ENCODE peak calls at places on chromosomes 13 and 19, in four cellular contexts. One of them, this sample, is unnamed.
A peak's percentile ranks its signal among the peaks of the same experiment; 100 is the strongest.

GRCh38 chr13:94608586-94608985 is 6.9 kb downstream of the GPR180 start:
- DNase-seq in GM12878: no peak
- DNase-seq in HepG2: no peak
- DNase-seq in K562: no peak
- DNase-seq in this sample: no peak

GRCh38 chr13:85508683-85509329 is 290.4 kb downstream of the SLITRK6 start:
- DNase-seq in HepG2: no peak
- DNase-seq in K562: no peak
- DNase-seq in GM12878: no peak
- DNase-seq in this sample: peak; percentile 34

GRCh38 chr13:69556540-69557196 is 551.0 kb upstream of the ATXN8OS start:
- DNase-seq in HepG2: no peak
- DNase-seq in K562: no peak
- DNase-seq in GM12878: no peak
- DNase-seq in this sample: no peak

GRCh38 chr13:41610426-41610825 is 153.1 kb downstream of the RGCC start:
- DNase-seq in K562: no peak
- DNase-seq in HepG2: peak; percentile 66
- DNase-seq in GM12878: no peak
- DNase-seq in this sample: no peak

GRCh38 chr13:48233886-48234488 is 981 bp downstream of the ITM2B start:
- DNase-seq in K562: no peak
- DNase-seq in GM12878: peak; percentile 30
- DNase-seq in HepG2: no peak
- DNase-seq in this sample: no peak

GRCh38 chr19:51478381-51479285 is at the start of gene CEACAM18:
- DNase-seq in GM12878: no peak
- DNase-seq in HepG2: no peak
- DNase-seq in K562: peak; percentile 32
- DNase-seq in this sample: no peak

GRCh38 chr13:33871207-33872004 is 53.5 kb downstream of the RFC3 start:
- DNase-seq in HepG2: peak; percentile 54
- DNase-seq in GM12878: no peak
- DNase-seq in K562: no peak
- DNase-seq in this sample: no peak

GRCh38 chr13:18944501-18945068 is 237.0 kb downstream of the TUBA3C start:
- DNase-seq in HepG2: no peak
- DNase-seq in GM12878: no peak
- DNase-seq in K562: no peak
- DNase-seq in this sample: no peak

GRCh38 chr13:34155931-34156607 is 338.1 kb downstream of the RFC3 start:
- DNase-seq in GM12878: no peak
- DNase-seq in HepG2: no peak
- DNase-seq in K562: no peak
- DNase-seq in this sample: no peak

GRCh38 chr19:52189745-52190678 is at the start of gene PPP2R1A:
- DNase-seq in K562: peak; percentile 100
- DNase-seq in HepG2: peak; percentile 100
- DNase-seq in GM12878: peak; percentile 100
- DNase-seq in this sample: peak; percentile 98

GRCh38 chr19:53333071-53333465 is 481 bp upstream of the ZNF845 start:
- DNase-seq in HepG2: no peak
- DNase-seq in GM12878: no peak
- DNase-seq in K562: no peak
- DNase-seq in this sample: peak; percentile 65

GRCh38 chr19:9584073-9584833 is at the start of gene ZNF121:
- DNase-seq in HepG2: peak; percentile 77
- DNase-seq in GM12878: peak; percentile 61
- DNase-seq in K562: peak; percentile 85
- DNase-seq in this sample: peak; percentile 86

GRCh38 chr13:49082653-49083536 is 107.2 kb downstream of the FNDC3A start:
- DNase-seq in GM12878: peak; percentile 48
- DNase-seq in HepG2: no peak
- DNase-seq in K562: no peak
- DNase-seq in this sample: no peak

GRCh38 chr19:29771708-29772415 is 39.9 kb upstream of the CCNE1 start:
- DNase-seq in HepG2: peak; percentile 41
- DNase-seq in GM12878: no peak
- DNase-seq in K562: peak; percentile 78
- DNase-seq in this sample: peak; percentile 76

GRCh38 chr13:83798731-83799130 is 83.5 kb downstream of the SLITRK1 start:
- DNase-seq in K562: no peak
- DNase-seq in GM12878: no peak
- DNase-seq in HepG2: no peak
- DNase-seq in this sample: no peak

GRCh38 chr13:113741101-113741731 is 17.8 kb upstream of the TMEM255B start:
- DNase-seq in GM12878: no peak
- DNase-seq in HepG2: no peak
- DNase-seq in K562: no peak
- DNase-seq in this sample: no peak

GRCh38 chr19:2654585-2654861 is 48.0 kb downstream of the GNG7 start:
- DNase-seq in K562: no peak
- DNase-seq in GM12878: no peak
- DNase-seq in HepG2: no peak
- DNase-seq in this sample: no peak

GRCh38 chr19:996051-996838 is 4.0 kb upstream of the GRIN3B start:
- DNase-seq in HepG2: no peak
- DNase-seq in GM12878: no peak
- DNase-seq in K562: peak; percentile 78
- DNase-seq in this sample: peak; percentile 67

GRCh38 chr13:33722216-33722900 is 95.6 kb upstream of the RFC3 start:
- DNase-seq in K562: no peak
- DNase-seq in GM12878: no peak
- DNase-seq in HepG2: no peak
- DNase-seq in this sample: no peak

GRCh38 chr13:41454170-41454569 is 3.2 kb upstream of the RGCC start:
- DNase-seq in HepG2: no peak
- DNase-seq in K562: no peak
- DNase-seq in GM12878: no peak
- DNase-seq in this sample: no peak

GRCh38 chr13:26011996-26012688 is 39.7 kb downstream of the SHISA2 start:
- DNase-seq in HepG2: no peak
- DNase-seq in GM12878: no peak
- DNase-seq in K562: no peak
- DNase-seq in this sample: no peak

GRCh38 chr19:40908981-40909380 is 26.9 kb upstream of the CYP2A7 start:
- DNase-seq in HepG2: no peak
- DNase-seq in GM12878: no peak
- DNase-seq in K562: no peak
- DNase-seq in this sample: no peak

GRCh38 chr19:34365463-34366401 is 736 bp downstream of the GPI start:
- DNase-seq in HepG2: no peak
- DNase-seq in GM12878: no peak
- DNase-seq in K562: peak; percentile 63
- DNase-seq in this sample: peak; percentile 29

GRCh38 chr13:98466634-98467236 is 110.2 kb downstream of the STK24 start:
- DNase-seq in K562: peak; percentile 58
- DNase-seq in HepG2: peak; percentile 43
- DNase-seq in GM12878: no peak
- DNase-seq in this sample: peak; percentile 87

GRCh38 chr13:42762251-42762650 is 19.1 kb upstream of the FAM216B start:
- DNase-seq in K562: no peak
- DNase-seq in HepG2: no peak
- DNase-seq in GM12878: no peak
- DNase-seq in this sample: no peak

GRCh38 chr19:7535035-7535992 is at the start of gene PNPLA6:
- DNase-seq in HepG2: peak; percentile 76
- DNase-seq in GM12878: peak; percentile 67
- DNase-seq in K562: peak; percentile 91
- DNase-seq in this sample: peak; percentile 96

GRCh38 chr19:7534531-7534980 is 961 bp upstream of the PNPLA6 start:
- DNase-seq in GM12878: no peak
- DNase-seq in K562: peak; percentile 54
- DNase-seq in HepG2: peak; percentile 70
- DNase-seq in this sample: peak; percentile 74

GRCh38 chr19:7533925-7534480 is 1.5 kb upstream of the PNPLA6 start:
- DNase-seq in GM12878: peak; percentile 37
- DNase-seq in K562: peak; percentile 81
- DNase-seq in HepG2: peak; percentile 67
- DNase-seq in this sample: peak; percentile 83

GRCh38 chr19:7535993-7536685 is 622 bp downstream of the PNPLA6 start:
- DNase-seq in GM12878: no peak
- DNase-seq in K562: no peak
- DNase-seq in HepG2: no peak
- DNase-seq in this sample: no peak

DNA sequence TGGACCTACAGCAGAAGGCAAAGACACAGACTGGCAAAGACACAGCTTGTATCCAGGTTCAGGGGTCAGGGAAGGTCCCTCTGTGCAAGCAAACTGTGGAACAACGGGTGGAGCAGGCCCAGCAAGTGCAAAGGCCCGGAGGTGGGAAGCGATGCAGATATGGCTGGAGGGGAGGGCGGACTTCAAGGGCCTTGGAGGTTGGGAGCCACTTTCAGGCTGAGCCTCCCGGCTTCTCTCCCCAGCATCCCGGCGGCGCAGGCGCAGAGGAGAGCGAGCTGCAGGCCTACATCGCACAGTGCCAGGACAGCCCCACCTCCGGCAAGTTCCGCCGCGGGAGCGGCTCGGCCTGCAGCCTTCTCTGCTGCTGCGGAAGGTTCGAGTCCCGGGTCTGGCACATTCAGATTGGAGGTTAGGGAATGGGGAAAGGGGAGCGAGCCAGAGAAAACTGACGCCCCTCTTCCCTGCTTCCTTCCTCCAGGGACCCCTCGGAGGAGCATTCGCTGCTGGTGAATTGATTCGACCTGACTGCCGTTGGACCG is 2.2 kb upstream of the PNPLA6 start:
- DNase-seq in K562: no peak
- DNase-seq in HepG2: no peak
- DNase-seq in GM12878: no peak
- DNase-seq in this sample: peak; percentile 66
- TF ChIP-seq NR2C2 in K562: no peak
- TF ChIP-seq NR2C2 in HepG2: no peak
- TF ChIP-seq NR2C2 in GM12878: no peak
- TF ChIP-seq NR2C2 in this sample: no peak

DNA sequence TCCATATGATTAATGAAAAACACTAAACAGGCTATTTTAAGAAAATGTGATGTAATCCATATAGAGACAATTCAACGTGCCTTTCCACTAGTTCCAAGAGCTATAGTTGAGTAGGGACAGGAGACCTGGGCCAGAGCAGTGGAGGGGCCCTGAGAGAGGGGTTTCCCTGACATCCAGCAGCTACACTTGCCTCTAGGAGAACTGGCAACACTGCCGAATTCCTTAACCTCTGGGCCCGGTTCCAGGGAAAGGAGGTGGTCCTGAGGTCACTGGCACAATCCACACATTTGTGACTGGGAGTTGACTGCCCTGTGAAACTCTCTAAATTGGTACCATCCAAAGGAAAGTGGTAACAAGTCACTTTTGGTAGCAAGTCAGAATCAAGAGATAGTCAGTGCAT is 264.4 kb downstream of the DCLK1 start:
- DNase-seq in K562: no peak
- DNase-seq in HepG2: no peak
- DNase-seq in GM12878: no peak
- DNase-seq in this sample: no peak
- TF ChIP-seq NR2C2 in K562: no peak
- TF ChIP-seq NR2C2 in HepG2: no peak
- TF ChIP-seq NR2C2 in GM12878: no peak
- TF ChIP-seq NR2C2 in this sample: no peak

GRCh38 chr19:18660051-18660910 is 23.2 kb upstream of the CRTC1 start:
- DNase-seq in GM12878: no peak
- DNase-seq in HepG2: no peak
- DNase-seq in K562: peak; percentile 70
- DNase-seq in this sample: no peak
- TF ChIP-seq NR2C2 in GM12878: no peak
- TF ChIP-seq NR2C2 in HepG2: no peak
- TF ChIP-seq NR2C2 in K562: no peak
- TF ChIP-seq NR2C2 in this sample: no peak

GRCh38 chr13:112671359-112671758 is 18.5 kb upstream of the ATP11A start:
- DNase-seq in GM12878: no peak
- DNase-seq in HepG2: no peak
- DNase-seq in K562: no peak
- DNase-seq in this sample: no peak

GRCh38 chr13:112672651-112673284 is 17.1 kb upstream of the ATP11A start:
- DNase-seq in GM12878: no peak
- DNase-seq in HepG2: no peak
- DNase-seq in K562: no peak
- DNase-seq in this sample: no peak

GRCh38 chr13:112668924-112669323 is 20.9 kb upstream of the ATP11A start:
- DNase-seq in GM12878: no peak
- DNase-seq in K562: no peak
- DNase-seq in HepG2: no peak
- DNase-seq in this sample: no peak

GRCh38 chr13:112670864-112671263 is 19.0 kb upstream of the ATP11A start:
- DNase-seq in K562: no peak
- DNase-seq in GM12878: no peak
- DNase-seq in HepG2: no peak
- DNase-seq in this sample: no peak

DNA sequence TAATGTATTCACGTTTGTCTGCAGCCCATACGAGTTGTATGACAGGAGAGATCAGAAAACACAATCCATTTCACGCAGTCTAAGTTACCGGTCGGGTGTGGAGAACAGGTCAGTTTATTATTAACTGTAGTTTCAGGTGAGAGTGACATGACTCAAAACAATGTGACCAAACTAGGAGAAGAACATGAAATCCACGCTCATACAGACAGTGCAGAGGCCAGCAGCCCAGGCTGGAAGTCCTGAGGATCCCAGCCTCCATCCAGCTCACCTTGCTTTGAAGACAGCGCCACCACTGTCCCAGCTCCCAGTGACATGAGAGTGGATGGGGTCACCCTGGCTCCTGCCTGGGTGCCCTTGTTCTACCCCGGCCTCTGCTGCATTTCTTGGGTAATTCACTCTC is 19.7 kb upstream of the ATP11A start:
- DNase-seq in GM12878: no peak
- DNase-seq in HepG2: peak; percentile 20
- DNase-seq in K562: no peak
- DNase-seq in this sample: no peak
- TF ChIP-seq NR2C2 in GM12878: no peak
- TF ChIP-seq NR2C2 in HepG2: no peak
- TF ChIP-seq NR2C2 in K562: no peak
- TF ChIP-seq NR2C2 in this sample: no peak

GRCh38 chr19:6644796-6645195 is 25.2 kb downstream of the TNFSF14 start:
- DNase-seq in GM12878: no peak
- DNase-seq in K562: no peak
- DNase-seq in HepG2: no peak
- DNase-seq in this sample: no peak
- TF ChIP-seq NR2C2 in GM12878: no peak
- TF ChIP-seq NR2C2 in K562: no peak
- TF ChIP-seq NR2C2 in HepG2: no peak
- TF ChIP-seq NR2C2 in this sample: no peak

GRCh38 chr13:51601601-51602348 is 17.5 kb downstream of the WDFY2 start:
- DNase-seq in K562: no peak
- DNase-seq in GM12878: no peak
- DNase-seq in HepG2: no peak
- DNase-seq in this sample: no peak
- TF ChIP-seq NR2C2 in K562: no peak
- TF ChIP-seq NR2C2 in GM12878: no peak
- TF ChIP-seq NR2C2 in HepG2: no peak
- TF ChIP-seq NR2C2 in this sample: no peak

This sample was measured in WTC11.